ENCODE peak calls at places on chromosomes 3 and 15, in five cellular contexts. M is IMR-90, P is neuronal stem cell, T is mesenchymal stem cell, G is H1. X is an unnamed sample. For H3K36me3, the result is how much of the 10 kb centered on the place peaks cover.

GRCh38 chr15:95131071-95131683 is 899.8 kb downstream of the MCTP2 start:
- DNase-seq in M (no peak), P (no peak), T (no peak), G (no peak), X (no peak)

GRCh38 chr15:25236143-25236860 is 202.5 kb downstream of the UBE3A start:
- DNase-seq in M (no peak), P (no peak), T (no peak), G (no peak), X (no peak)

GRCh38 chr15:100111103-100112060 is 230.4 kb downstream of the ADAMTS17 start:
- DNase-seq in M (peak), P (no peak), T (peak), G (no peak), X (no peak)

GRCh38 chr3:139120336-139120971 is 75.8 kb upstream of the PRR23C start:
- DNase-seq in M (peak), P (no peak), T (peak), G (no peak), X (peak)

GRCh38 chr3:136396916-136397315 is 146.8 kb downstream of the PCCB start:
- DNase-seq in M (peak), P (no peak), T (peak), G (no peak), X (no peak)

GRCh38 chr3:192889694-192890093 is 28.0 kb downstream of the MB21D2 start:
- DNase-seq in M (no peak), P (no peak), T (no peak), G (no peak), X (no peak)

GRCh38 chr3:101244212-101244575 is 76.2 kb downstream of the IMPG2 start:
- DNase-seq in M (peak), P (no peak), T (no peak), G (no peak), X (no peak)

GRCh38 chr3:188220988-188221818 is 67.2 kb downstream of the LPP start:
- DNase-seq in M (peak), P (no peak), T (peak), G (no peak), X (peak)

GRCh38 chr3:168071535-168071934 is 24.2 kb downstream of the GOLIM4 start:
- DNase-seq in M (peak), P (no peak), T (peak), G (no peak), X (peak)

GRCh38 chr3:169278092-169278491 is 385.4 kb downstream of the MECOM start:
- DNase-seq in M (no peak), P (no peak), T (no peak), G (no peak), X (no peak)

GRCh38 chr15:43186003-43186353 is 775 bp downstream of the CCNDBP1 start:
- DNase-seq in M (no peak), P (no peak), T (no peak), G (no peak), X (no peak)

GRCh38 chr3:128335621-128336296 is 130.9 kb downstream of the DNAJB8 start:
- DNase-seq in M (no peak), P (no peak), T (no peak), G (no peak), X (peak)

GRCh38 chr15:60551781-60552161 is 72.8 kb upstream of the ICE2 start:
- DNase-seq in M (no peak), P (no peak), T (no peak), G (no peak), X (peak)
- H2BK15ac ChIP-seq in M (no peak), P (no peak), T (no peak), G (no peak), X (no peak)

GRCh38 chr3:14161282-14161681 is 17.1 kb downstream of the XPC start:
- DNase-seq in M (no peak), P (no peak), T (no peak), G (no peak), X (no peak)
- H3K36me3 ChIP-seq in M (half or more), P (half or more), T (half or more), G (half or more), X (under half)

GRCh38 chr3:4986611-4987373 is 7.6 kb downstream of the BHLHE40 start:
- DNase-seq in M (peak), P (peak), T (peak), G (peak), X (peak)

GRCh38 chr3:4987374-4988296 is 8.4 kb downstream of the BHLHE40 start:
- DNase-seq in M (no peak), P (no peak), T (no peak), G (no peak), X (peak)

GRCh38 chr3:4984511-4984864 is 5.3 kb downstream of the BHLHE40 start:
- DNase-seq in M (peak), P (no peak), T (peak), G (no peak), X (no peak)

GRCh38 chr3:4985330-4986174 is 6.3 kb downstream of the BHLHE40 start:
- DNase-seq in M (peak), P (no peak), T (peak), G (no peak), X (peak)

GRCh38 chr3:4986175-4986610 is 7.0 kb downstream of the BHLHE40 start:
- DNase-seq in M (peak), P (no peak), T (no peak), G (no peak), X (no peak)
- H2BK5ac ChIP-seq in M (peak), P (no peak), T (peak), G (peak), X (peak)

GRCh38 chr3:183393625-183394024 is 34.8 kb downstream of the MCF2L2 start:
- DNase-seq in M (no peak), P (no peak), T (no peak), G (no peak), X (peak)
- H2BK15ac ChIP-seq in M (no peak), P (no peak), T (no peak), G (no peak), X (no peak)

GRCh38 chr3:47015151-47015550 is 35.7 kb downstream of the NBEAL2 start:
- DNase-seq in M (no peak), P (no peak), T (no peak), G (no peak), X (no peak)
- H3K36me3 ChIP-seq in M (under half), P (under half), T (under half), G (under half), X (under half)

GRCh38 chr15:67175643-67176071 is 78.8 kb downstream of the AAGAB start:
- DNase-seq in M (peak), P (no peak), T (peak), G (no peak), X (peak)
- H2BK5ac ChIP-seq in M (peak), P (peak), T (no peak), G (no peak), X (no peak)

GRCh38 chr15:29773000-29773399 is 49.3 kb downstream of the TJP1 start:
- DNase-seq in M (no peak), P (no peak), T (no peak), G (no peak), X (no peak)
- H2BK15ac ChIP-seq in M (peak), P (no peak), T (no peak), G (no peak), X (no peak)

GRCh38 chr3:119653871-119654270 is 6.5 kb downstream of the POPDC2 start:
- DNase-seq in M (no peak), P (no peak), T (no peak), G (no peak), X (no peak)
- H3K36me3 ChIP-seq in M (under half), P (under half), T (under half), G (under half), X (under half)

GRCh38 chr3:41329881-41330280 is 130.6 kb downstream of the CTNNB1 start:
- DNase-seq in M (no peak), P (no peak), T (no peak), G (no peak), X (peak)

GRCh38 chr3:41328916-41329315 is 129.6 kb downstream of the CTNNB1 start:
- DNase-seq in M (peak), P (no peak), T (peak), G (no peak), X (peak)

GRCh38 chr3:41330465-41330864 is 131.2 kb downstream of the CTNNB1 start:
- DNase-seq in M (peak), P (no peak), T (peak), G (no peak), X (no peak)

GRCh38 chr3:41327718-41328117 is 128.4 kb downstream of the CTNNB1 start:
- DNase-seq in M (peak), P (no peak), T (peak), G (no peak), X (no peak)

DNA sequence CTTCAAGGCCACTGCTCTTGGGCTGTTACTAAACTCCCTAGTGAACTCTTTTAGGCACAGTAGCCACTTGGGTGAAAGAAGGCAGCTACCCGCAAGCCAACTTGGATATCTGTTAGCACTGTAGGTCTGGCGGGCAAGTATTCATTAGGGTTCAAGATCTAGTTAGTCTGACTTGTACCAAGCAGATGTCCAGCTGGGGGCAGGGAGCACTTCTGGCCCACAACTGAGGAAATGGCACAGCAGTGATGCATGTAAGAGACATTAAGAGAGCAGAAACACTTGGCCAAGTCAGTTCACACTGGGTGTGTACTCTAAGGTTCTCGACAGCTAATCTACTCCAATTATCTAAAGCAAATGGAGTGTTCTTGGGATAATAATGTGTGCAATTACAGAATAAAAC is 131.7 kb downstream of the CTNNB1 start:
- DNase-seq in M (peak), P (no peak), T (peak), G (no peak), X (no peak)
- H2BK5ac ChIP-seq in M (peak), P (no peak), T (no peak), G (peak), X (no peak)

X was measured in mesendoderm.